ENCODE peak calls at places on chromosome 20, in seven cellular contexts. H, I, D, O, S, Q and G are unnamed samples. For H3K9me3 and H3K4me1, the result is how much of the 10 kb centered on the place peaks cover.

GRCh38 chr20:13105071-13105470 is 96.3 kb downstream of the SPTLC3 start:
- DNase-seq in I (no peak), O (no peak), Q (no peak), D (no peak), H (no peak), S (no peak), G (no peak)

GRCh38 chr20:8315639-8316573 is 183.8 kb downstream of the PLCB1 start:
- DNase-seq in D (no peak), O (no peak), H (no peak), I (no peak), S (no peak), Q (no peak), G (no peak)

GRCh38 chr20:54704032-54704635 is 228.7 kb downstream of the DOK5 start:
- DNase-seq in H (no peak), I (no peak), Q (no peak), O (no peak), D (no peak), S (no peak), G (no peak)

GRCh38 chr20:49480236-49480635 is 2.2 kb downstream of the KCNB1 start:
- DNase-seq in H (no peak), I (no peak), D (no peak), Q (no peak), S (no peak), O (no peak), G (no peak)

GRCh38 chr20:6882911-6883310 is 115.4 kb downstream of the BMP2 start:
- DNase-seq in I (no peak), S (no peak), D (no peak), Q (peak), H (no peak), O (no peak), G (no peak)

GRCh38 chr20:58950603-58951002 is 30.5 kb upstream of the NELFCD start:
- DNase-seq in D (no peak), O (no peak), Q (no peak), H (no peak), S (no peak), I (no peak), G (no peak)

GRCh38 chr20:36398515-36398914 is 92.4 kb downstream of the DLGAP4 start:
- DNase-seq in H (no peak), D (no peak), O (no peak), Q (no peak), I (no peak), S (no peak), G (no peak)

GRCh38 chr20:32539817-32540675 is 45.1 kb downstream of the NOL4L start:
- DNase-seq in O (no peak), D (no peak), I (no peak), H (peak), Q (peak), S (peak), G (peak)

GRCh38 chr20:7094438-7094997 is 327.0 kb downstream of the BMP2 start:
- DNase-seq in I (no peak), D (peak), H (no peak), O (no peak), Q (peak), S (no peak), G (no peak)

GRCh38 chr20:6014017-6014416 is 39.8 kb downstream of the LRRN4 start:
- DNase-seq in H (no peak), I (no peak), D (no peak), O (no peak), S (no peak), Q (no peak), G (no peak)

GRCh38 chr20:22495789-22496188 is 88.6 kb downstream of the FOXA2 start:
- DNase-seq in I (no peak), O (no peak), H (no peak), S (no peak), Q (no peak), D (no peak), G (no peak)

GRCh38 chr20:58967652-58968429 is 13.2 kb upstream of the NELFCD start:
- DNase-seq in Q (no peak), H (no peak), S (no peak), I (peak), O (no peak), D (no peak), G (no peak)

GRCh38 chr20:35462351-35462750 is 7.0 kb downstream of the CEP250 start:
- DNase-seq in H (no peak), D (no peak), S (no peak), Q (no peak), O (no peak), I (no peak), G (no peak)

GRCh38 chr20:53934421-53935352 is 135.7 kb downstream of the BCAS1 start:
- DNase-seq in Q (no peak), H (no peak), O (no peak), S (no peak), I (peak), D (peak), G (peak)

GRCh38 chr20:51886891-51887608 is 84.7 kb upstream of the SALL4 start:
- DNase-seq in Q (no peak), S (no peak), I (no peak), O (no peak), H (no peak), D (no peak), G (no peak)

GRCh38 chr20:51914758-51915157 is 112.4 kb upstream of the SALL4 start:
- DNase-seq in H (no peak), O (no peak), D (no peak), Q (no peak), S (no peak), I (no peak), G (no peak)

GRCh38 chr20:62039738-62040137 is 25.9 kb downstream of the TAF4 start:
- DNase-seq in O (no peak), H (no peak), Q (no peak), I (no peak), D (no peak), S (no peak), G (no peak)

GRCh38 chr20:57315083-57315963 is 14.3 kb upstream of the SPO11 start:
- DNase-seq in S (no peak), I (no peak), Q (no peak), D (no peak), O (no peak), H (no peak), G (no peak)

GRCh38 chr20:870758-871157 is 37.2 kb downstream of the FAM110A start:
- DNase-seq in Q (no peak), D (no peak), I (no peak), O (no peak), H (no peak), S (no peak), G (no peak)

GRCh38 chr20:13331536-13331935 is 110.5 kb downstream of the ISM1 start:
- DNase-seq in H (no peak), O (no peak), S (no peak), Q (no peak), D (peak), I (no peak), G (no peak)

GRCh38 chr20:41169791-41170351 is 32.5 kb downstream of the PLCG1 start:
- DNase-seq in Q (no peak), S (no peak), D (peak), H (no peak), I (peak), O (peak), G (peak)

GRCh38 chr20:8094415-8094818 is 37.6 kb upstream of the PLCB1 start:
- DNase-seq in Q (peak), D (peak), H (no peak), O (no peak), S (no peak), I (peak), G (peak)

DNA sequence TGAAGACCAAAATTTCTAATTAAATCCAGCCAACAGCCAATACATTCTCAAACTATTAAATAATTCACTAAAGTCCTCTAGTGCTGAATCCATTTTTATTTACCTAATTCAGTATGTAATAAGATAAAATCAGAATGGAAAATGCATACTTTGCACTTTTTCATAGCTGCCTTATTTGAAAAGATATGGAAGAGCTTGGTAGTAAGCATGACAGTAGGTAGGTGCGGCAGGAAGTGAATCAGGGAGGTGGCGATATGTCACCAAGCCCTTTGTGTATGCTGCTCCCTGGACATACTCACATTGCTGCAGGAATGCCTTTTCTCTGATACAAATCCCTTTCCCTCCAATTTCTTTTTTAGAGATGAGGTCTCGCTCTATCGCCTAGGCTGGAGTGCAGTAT is 10.2 kb upstream of the TGM3 start:
- DNase-seq in S (no peak), H (no peak), O (no peak), D (no peak), I (no peak), Q (no peak), G (no peak)
- H3K9me3 ChIP-seq in S (under half), H (under half), O (under half), D (under half), I (under half), Q (under half), G (under half)

GRCh38 chr20:17457064-17457463 is 74.1 kb downstream of the BFSP1 start:
- DNase-seq in Q (no peak), H (no peak), S (no peak), D (no peak), O (no peak), I (peak), G (no peak)

GRCh38 chr20:17456226-17456625 is 75.0 kb downstream of the BFSP1 start:
- DNase-seq in H (no peak), S (no peak), O (no peak), Q (no peak), D (no peak), I (peak), G (no peak)

GRCh38 chr20:17465236-17465635 is 65.9 kb downstream of the BFSP1 start:
- DNase-seq in I (peak), O (no peak), Q (no peak), H (no peak), D (no peak), S (no peak), G (no peak)

GRCh38 chr20:17461941-17462340 is 69.2 kb downstream of the BFSP1 start:
- DNase-seq in I (peak), H (no peak), O (no peak), S (no peak), D (no peak), Q (no peak), G (no peak)

DNA sequence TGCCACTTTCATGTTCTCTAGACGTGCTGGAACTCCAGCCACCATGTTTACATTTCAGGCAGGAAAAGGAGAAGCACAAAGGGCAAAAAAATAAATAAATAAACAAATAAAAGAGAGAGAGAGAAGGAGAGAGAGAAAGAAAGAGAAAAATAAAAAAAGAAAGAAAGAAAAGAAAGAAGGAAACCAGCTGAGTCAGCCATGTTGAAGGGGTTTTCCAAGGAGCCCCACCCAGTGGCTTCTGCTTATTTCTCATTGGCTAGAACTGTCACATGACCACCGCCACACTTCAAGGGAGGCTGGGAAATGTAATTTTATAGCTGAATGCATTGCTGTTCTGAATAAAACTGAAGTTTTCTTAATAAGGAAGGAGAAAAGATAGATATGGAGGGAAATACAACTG is 71.1 kb downstream of the BFSP1 start:
- DNase-seq in H (no peak), Q (no peak), D (no peak), O (no peak), S (no peak), I (no peak), G (no peak)
- H3K4me3 ChIP-seq in H (no peak), Q (no peak), D (no peak), O (no peak), S (no peak), I (no peak), G (no peak)

DNA sequence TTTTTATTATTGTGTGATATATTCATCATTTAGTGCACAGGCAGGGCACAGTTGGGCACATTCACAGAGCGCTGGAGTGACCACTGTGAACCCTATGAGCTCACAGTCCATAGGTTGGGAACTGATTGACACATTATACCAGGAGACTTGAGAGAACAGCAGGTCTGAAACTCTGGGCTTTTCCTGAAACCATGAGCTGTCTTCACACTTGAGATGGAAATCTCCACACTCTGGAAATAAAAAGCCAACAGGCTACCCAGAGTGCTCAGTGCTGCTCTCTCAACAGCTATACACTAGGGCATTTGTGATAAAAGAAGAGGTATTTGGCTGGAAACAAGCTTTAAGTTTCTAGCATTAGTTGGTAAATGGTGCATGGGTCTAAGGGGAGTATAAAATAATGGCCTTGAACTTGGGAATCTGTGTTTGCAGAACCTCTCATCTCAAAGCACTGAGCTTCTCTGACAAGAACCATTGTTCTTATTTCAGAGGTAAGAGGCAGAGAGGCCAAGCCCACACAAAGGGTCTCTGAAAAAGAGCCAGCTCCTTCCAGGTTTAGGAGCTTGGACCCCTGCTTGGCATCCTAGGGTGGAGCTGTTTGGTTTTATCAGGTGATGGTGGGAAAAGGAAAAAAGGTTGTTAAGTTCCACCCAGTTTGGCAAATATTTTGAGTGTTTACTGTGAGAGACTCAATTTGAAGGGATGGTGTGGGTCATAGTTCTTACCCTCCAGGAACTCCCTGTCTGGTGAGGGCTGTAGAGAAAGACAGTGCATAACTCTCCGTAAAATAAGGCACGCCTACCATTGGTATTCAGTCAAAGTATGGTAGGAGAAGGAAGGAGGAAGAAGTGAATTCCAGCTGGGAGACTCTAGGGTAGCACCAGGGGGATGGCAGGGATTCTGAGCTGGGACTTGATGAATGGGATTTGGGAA is 14.5 kb downstream of the CHMP4B start:
- DNase-seq in D (no peak), O (no peak), Q (peak), S (no peak), I (no peak), H (no peak), G (no peak)
- H3K4me1 ChIP-seq in D (under half), O (under half), Q (half or more), S (under half), I (half or more), H (half or more), G (under half)

GRCh38 chr20:44362466-44362940 is 7.0 kb downstream of the HNF4A start:
- DNase-seq in I (no peak), H (no peak), D (no peak), O (no peak), S (no peak), Q (no peak), G (no peak)
- H3K9me3 ChIP-seq in I (under half), H (under half), D (under half), O (under half), S (under half), Q (under half), G (under half)

GRCh38 chr20:24586523-24586840 is 117.1 kb downstream of the SYNDIG1 start:
- DNase-seq in D (no peak), I (no peak), H (no peak), Q (no peak), O (no peak), S (no peak), G (no peak)

GRCh38 chr20:24583169-24583792 is 113.9 kb downstream of the SYNDIG1 start:
- DNase-seq in H (no peak), D (no peak), O (no peak), I (no peak), S (no peak), Q (no peak), G (no peak)

GRCh38 chr20:24584078-24584477 is 114.6 kb downstream of the SYNDIG1 start:
- DNase-seq in D (no peak), S (no peak), O (no peak), H (no peak), I (no peak), Q (no peak), G (no peak)

GRCh38 chr20:24585796-24586522 is 116.5 kb downstream of the SYNDIG1 start:
- DNase-seq in Q (no peak), S (no peak), I (no peak), D (no peak), O (no peak), H (no peak), G (no peak)

GRCh38 chr20:24584538-24585356 is 115.3 kb downstream of the SYNDIG1 start:
- DNase-seq in O (no peak), H (no peak), Q (no peak), D (no peak), I (no peak), S (no peak), G (no peak)
- H3K4me3 ChIP-seq in O (no peak), H (no peak), Q (no peak), D (no peak), I (no peak), S (no peak), G (no peak)

GRCh38 chr20:46905364-46906125 is 10.9 kb downstream of the EYA2 start:
- DNase-seq in S (no peak), I (no peak), Q (no peak), D (no peak), O (peak), H (no peak), G (no peak)

GRCh38 chr20:46900826-46901225 is 6.2 kb downstream of the EYA2 start:
- DNase-seq in O (no peak), S (no peak), Q (no peak), D (no peak), I (no peak), H (no peak), G (no peak)

GRCh38 chr20:46903256-46903655 is 8.6 kb downstream of the EYA2 start:
- DNase-seq in D (no peak), I (no peak), H (no peak), S (no peak), O (no peak), Q (no peak), G (no peak)

GRCh38 chr20:46901638-46902037 is 7.0 kb downstream of the EYA2 start:
- DNase-seq in O (no peak), D (no peak), H (no peak), I (no peak), S (no peak), Q (no peak), G (no peak)

DNA sequence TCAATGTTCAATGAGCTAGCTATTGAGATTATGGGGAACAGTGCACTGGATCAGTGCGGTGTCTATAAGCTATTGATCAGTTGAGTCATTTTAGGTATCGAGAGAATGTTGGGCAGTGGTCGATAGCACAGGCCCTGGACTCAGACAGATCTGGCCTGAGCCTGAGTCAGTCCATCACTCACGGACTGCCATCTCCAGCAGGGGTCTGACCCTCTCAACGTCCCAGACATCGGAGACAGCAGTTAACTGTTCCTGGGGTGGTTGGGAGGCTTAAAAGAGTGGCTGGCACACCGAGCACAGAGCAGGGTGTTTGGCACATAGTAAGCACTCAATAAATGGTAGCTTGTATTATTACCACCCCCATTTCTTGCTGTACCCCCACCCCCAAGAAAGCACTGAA is 9.3 kb downstream of the EYA2 start:
- DNase-seq in H (no peak), I (no peak), Q (no peak), D (no peak), O (no peak), S (no peak), G (no peak)
- H3K4me1 ChIP-seq in H (under half), I (under half), Q (under half), D (under half), O (under half), S (under half), G (under half)

GRCh38 chr20:15940127-15940526 is 633.1 kb downstream of the KIF16B start:
- DNase-seq in H (no peak), O (no peak), D (no peak), Q (no peak), I (no peak), S (no peak), G (no peak)
- H3K9me3 ChIP-seq in H (under half), O (under half), D (under half), Q (under half), I (under half), S (under half), G (under half)